ENCODE peak calls at places on chromosome 6, in eight cellular contexts. One of them, this sample, is unnamed.

GRCh38 chr6:56458324-56458884 is 184.3 kb downstream of the DST start:
- DNase-seq in AG08395: no peak
- DNase-seq in epithelial cell of esophagus: no peak
- DNase-seq in endothelial cell: no peak
- DNase-seq in lower lobe of right lung: no peak
- DNase-seq in activated CD4-positive, alpha-beta T cell treated with anti-CD3 and anti-CD28 coated beads for 48 hours: peak; percentile 6
- DNase-seq in neural crest cell: no peak
- DNase-seq in T-helper 22 cell: no peak
- DNase-seq in this sample: no peak

GRCh38 chr6:149441740-149442139 is 41.7 kb downstream of the SUMO4 start:
- DNase-seq in AG08395: no peak
- DNase-seq in epithelial cell of esophagus: no peak
- DNase-seq in endothelial cell: no peak
- DNase-seq in lower lobe of right lung: no peak
- DNase-seq in activated CD4-positive, alpha-beta T cell treated with anti-CD3 and anti-CD28 coated beads for 48 hours: no peak
- DNase-seq in neural crest cell: no peak
- DNase-seq in T-helper 22 cell: no peak
- DNase-seq in this sample: no peak

GRCh38 chr6:168341280-168341679 is 21.7 kb upstream of the DACT2 start:
- DNase-seq in AG08395: no peak
- DNase-seq in epithelial cell of esophagus: no peak
- DNase-seq in endothelial cell: no peak
- DNase-seq in lower lobe of right lung: no peak
- DNase-seq in activated CD4-positive, alpha-beta T cell treated with anti-CD3 and anti-CD28 coated beads for 48 hours: no peak
- DNase-seq in neural crest cell: no peak
- DNase-seq in T-helper 22 cell: no peak
- DNase-seq in this sample: no peak

GRCh38 chr6:132084811-132085509 is 133.8 kb upstream of the CCN2 start:
- DNase-seq in AG08395: peak; percentile 81
- DNase-seq in epithelial cell of esophagus: peak; percentile 74
- DNase-seq in endothelial cell: no peak
- DNase-seq in lower lobe of right lung: no peak
- DNase-seq in activated CD4-positive, alpha-beta T cell treated with anti-CD3 and anti-CD28 coated beads for 48 hours: no peak
- DNase-seq in neural crest cell: no peak
- DNase-seq in T-helper 22 cell: no peak
- DNase-seq in this sample: peak; percentile 95

GRCh38 chr6:18302561-18303439 is 38.5 kb upstream of the DEK start:
- DNase-seq in AG08395: no peak
- DNase-seq in epithelial cell of esophagus: no peak
- DNase-seq in endothelial cell: no peak
- DNase-seq in lower lobe of right lung: no peak
- DNase-seq in activated CD4-positive, alpha-beta T cell treated with anti-CD3 and anti-CD28 coated beads for 48 hours: no peak
- DNase-seq in neural crest cell: no peak
- DNase-seq in T-helper 22 cell: no peak
- DNase-seq in this sample: no peak

GRCh38 chr6:132011582-132011981 is 60.4 kb upstream of the CCN2 start:
- DNase-seq in AG08395: peak; percentile 14
- DNase-seq in epithelial cell of esophagus: no peak
- DNase-seq in endothelial cell: no peak
- DNase-seq in lower lobe of right lung: no peak
- DNase-seq in activated CD4-positive, alpha-beta T cell treated with anti-CD3 and anti-CD28 coated beads for 48 hours: no peak
- DNase-seq in neural crest cell: no peak
- DNase-seq in T-helper 22 cell: no peak
- DNase-seq in this sample: peak; percentile 17

GRCh38 chr6:80544500-80545055 is 438.1 kb downstream of the BCKDHB start:
- DNase-seq in AG08395: no peak
- DNase-seq in epithelial cell of esophagus: no peak
- DNase-seq in endothelial cell: no peak
- DNase-seq in lower lobe of right lung: no peak
- DNase-seq in activated CD4-positive, alpha-beta T cell treated with anti-CD3 and anti-CD28 coated beads for 48 hours: no peak
- DNase-seq in neural crest cell: no peak
- DNase-seq in T-helper 22 cell: no peak
- DNase-seq in this sample: no peak

GRCh38 chr6:128307671-128308070 is 212.7 kb downstream of the PTPRK start:
- DNase-seq in AG08395: no peak
- DNase-seq in epithelial cell of esophagus: peak; percentile 36
- DNase-seq in endothelial cell: no peak
- DNase-seq in lower lobe of right lung: no peak
- DNase-seq in activated CD4-positive, alpha-beta T cell treated with anti-CD3 and anti-CD28 coated beads for 48 hours: no peak
- DNase-seq in neural crest cell: no peak
- DNase-seq in T-helper 22 cell: no peak
- DNase-seq in this sample: no peak

GRCh38 chr6:142913036-142913510 is 31.9 kb downstream of the HIVEP2 start:
- DNase-seq in AG08395: no peak
- DNase-seq in epithelial cell of esophagus: no peak
- DNase-seq in endothelial cell: no peak
- DNase-seq in lower lobe of right lung: no peak
- DNase-seq in activated CD4-positive, alpha-beta T cell treated with anti-CD3 and anti-CD28 coated beads for 48 hours: peak; percentile 46
- DNase-seq in neural crest cell: no peak
- DNase-seq in T-helper 22 cell: no peak
- DNase-seq in this sample: no peak

GRCh38 chr6:42984924-42985475 is 630 bp downstream of the PPP2R5D start:
- DNase-seq in AG08395: no peak
- DNase-seq in epithelial cell of esophagus: no peak
- DNase-seq in endothelial cell: peak; percentile 18
- DNase-seq in lower lobe of right lung: no peak
- DNase-seq in activated CD4-positive, alpha-beta T cell treated with anti-CD3 and anti-CD28 coated beads for 48 hours: peak; percentile 23
- DNase-seq in neural crest cell: peak; percentile 12
- DNase-seq in T-helper 22 cell: no peak
- DNase-seq in this sample: no peak

GRCh38 chr6:13513606-13514502 is 26.5 kb upstream of the GFOD1 start:
- DNase-seq in AG08395: no peak
- DNase-seq in epithelial cell of esophagus: no peak
- DNase-seq in endothelial cell: no peak
- DNase-seq in lower lobe of right lung: no peak
- DNase-seq in activated CD4-positive, alpha-beta T cell treated with anti-CD3 and anti-CD28 coated beads for 48 hours: peak; percentile 10
- DNase-seq in neural crest cell: no peak
- DNase-seq in T-helper 22 cell: no peak
- DNase-seq in this sample: no peak

GRCh38 chr6:153096031-153096430 is 35.1 kb downstream of the RGS17 start:
- DNase-seq in AG08395: no peak
- DNase-seq in epithelial cell of esophagus: no peak
- DNase-seq in endothelial cell: no peak
- DNase-seq in lower lobe of right lung: no peak
- DNase-seq in activated CD4-positive, alpha-beta T cell treated with anti-CD3 and anti-CD28 coated beads for 48 hours: no peak
- DNase-seq in neural crest cell: no peak
- DNase-seq in T-helper 22 cell: no peak
- DNase-seq in this sample: no peak

GRCh38 chr6:82681119-82681714 is 317.6 kb downstream of the TPBG start:
- DNase-seq in AG08395: no peak
- DNase-seq in epithelial cell of esophagus: no peak
- DNase-seq in endothelial cell: no peak
- DNase-seq in lower lobe of right lung: no peak
- DNase-seq in activated CD4-positive, alpha-beta T cell treated with anti-CD3 and anti-CD28 coated beads for 48 hours: no peak
- DNase-seq in neural crest cell: no peak
- DNase-seq in T-helper 22 cell: no peak
- DNase-seq in this sample: no peak

GRCh38 chr6:121124600-121124999 is 209.7 kb downstream of the TBC1D32 start:
- DNase-seq in AG08395: no peak
- DNase-seq in epithelial cell of esophagus: no peak
- DNase-seq in endothelial cell: no peak
- DNase-seq in lower lobe of right lung: no peak
- DNase-seq in activated CD4-positive, alpha-beta T cell treated with anti-CD3 and anti-CD28 coated beads for 48 hours: no peak
- DNase-seq in neural crest cell: no peak
- DNase-seq in T-helper 22 cell: no peak
- DNase-seq in this sample: no peak

GRCh38 chr6:84777888-84778287 is 13.5 kb upstream of the TBX18 start:
- DNase-seq in AG08395: peak; percentile 78
- DNase-seq in epithelial cell of esophagus: peak; percentile 33
- DNase-seq in endothelial cell: no peak
- DNase-seq in lower lobe of right lung: no peak
- DNase-seq in activated CD4-positive, alpha-beta T cell treated with anti-CD3 and anti-CD28 coated beads for 48 hours: no peak
- DNase-seq in neural crest cell: no peak
- DNase-seq in T-helper 22 cell: no peak
- DNase-seq in this sample: peak; percentile 79

GRCh38 chr6:107800564-107801164 is 23.4 kb downstream of the SCML4 start:
- DNase-seq in AG08395: no peak
- DNase-seq in epithelial cell of esophagus: peak; percentile 49
- DNase-seq in endothelial cell: no peak
- DNase-seq in lower lobe of right lung: no peak
- DNase-seq in activated CD4-positive, alpha-beta T cell treated with anti-CD3 and anti-CD28 coated beads for 48 hours: no peak
- DNase-seq in neural crest cell: no peak
- DNase-seq in T-helper 22 cell: no peak
- DNase-seq in this sample: no peak

GRCh38 chr6:123338394-123338793 is 298.4 kb downstream of the TRDN start:
- DNase-seq in AG08395: no peak
- DNase-seq in epithelial cell of esophagus: no peak
- DNase-seq in endothelial cell: no peak
- DNase-seq in lower lobe of right lung: no peak
- DNase-seq in activated CD4-positive, alpha-beta T cell treated with anti-CD3 and anti-CD28 coated beads for 48 hours: no peak
- DNase-seq in neural crest cell: no peak
- DNase-seq in T-helper 22 cell: no peak
- DNase-seq in this sample: no peak

GRCh38 chr6:64290867-64291266 is 655.3 kb downstream of the PHF3 start:
- DNase-seq in AG08395: no peak
- DNase-seq in epithelial cell of esophagus: no peak
- DNase-seq in endothelial cell: no peak
- DNase-seq in lower lobe of right lung: no peak
- DNase-seq in activated CD4-positive, alpha-beta T cell treated with anti-CD3 and anti-CD28 coated beads for 48 hours: no peak
- DNase-seq in neural crest cell: no peak
- DNase-seq in T-helper 22 cell: no peak
- DNase-seq in this sample: no peak

GRCh38 chr6:113011803-113012202 is 664.7 kb downstream of the RFPL4B start:
- DNase-seq in AG08395: peak; percentile 23
- DNase-seq in epithelial cell of esophagus: no peak
- DNase-seq in endothelial cell: no peak
- DNase-seq in lower lobe of right lung: no peak
- DNase-seq in activated CD4-positive, alpha-beta T cell treated with anti-CD3 and anti-CD28 coated beads for 48 hours: no peak
- DNase-seq in neural crest cell: no peak
- DNase-seq in T-helper 22 cell: no peak
- DNase-seq in this sample: peak; percentile 42

This sample was measured in GM04504.